ENCODE peak calls at places on chromosomes 12 and 14, in six cellular contexts. Y is occipital lobe; O is H54; B is T47D; E is Ammon's horn; S is CD4-positive, alpha-beta T cell. V is an unnamed sample.

GRCh38 chr14:49954171-49954631 is 61.3 kb downstream of the ARF6 start:
- DNase-seq in B (no peak), E (no peak), S (no peak), O (no peak), Y (no peak), V (no peak)

GRCh38 chr14:76950043-76951020 is 78.2 kb downstream of the IRF2BPL start:
- DNase-seq in O (no peak), S (no peak), B (no peak), E (no peak), Y (no peak), V (no peak)

GRCh38 chr14:21534576-21534975 is 8.4 kb upstream of the SALL2 start:
- DNase-seq in O (no peak), B (no peak), Y (no peak), S (no peak), E (no peak), V (no peak)

GRCh38 chr14:100375273-100375962 is 52.3 kb downstream of the SLC25A47 start:
- DNase-seq in B (no peak), E (peak), S (no peak), O (peak), Y (peak), V (peak)

GRCh38 chr14:68964300-68965093 is 14.6 kb downstream of the ACTN1 start:
- DNase-seq in B (no peak), E (no peak), S (no peak), O (no peak), Y (peak), V (no peak)

GRCh38 chr12:112812598-112813406 is 21.3 kb downstream of the RPH3A start:
- DNase-seq in S (no peak), B (peak), Y (no peak), E (no peak), O (no peak), V (no peak)

GRCh38 chr12:114738460-114739184 is 54.6 kb upstream of the TBX3 start:
- DNase-seq in O (no peak), B (no peak), E (no peak), S (no peak), Y (no peak), V (no peak)

GRCh38 chr14:85535916-85536834 is 6.2 kb downstream of the FLRT2 start:
- DNase-seq in B (peak), Y (no peak), E (peak), O (no peak), S (no peak), V (peak)

GRCh38 chr12:21906919-21907642 is 34.1 kb downstream of the ABCC9 start:
- DNase-seq in S (no peak), B (no peak), E (no peak), O (no peak), Y (no peak), V (no peak)

GRCh38 chr12:7017870-7018349 is 366 bp downstream of the LPCAT3 start:
- DNase-seq in E (no peak), S (no peak), B (no peak), O (peak), Y (no peak), V (no peak)

GRCh38 chr14:92513204-92513965 is at the start of gene RIN3:
- DNase-seq in B (no peak), S (peak), E (no peak), O (peak), Y (no peak), V (peak)

GRCh38 chr14:102668291-102668873 is 75.9 kb downstream of the RCOR1 start:
- DNase-seq in E (no peak), B (no peak), O (no peak), S (no peak), Y (no peak), V (no peak)

GRCh38 chr12:102299731-102300130 is 102.1 kb upstream of the PMCH start:
- DNase-seq in S (no peak), Y (no peak), E (no peak), O (no peak), B (no peak), V (no peak)

V was measured in HS-27A.